ENCODE peak calls at places on chromosomes 11 and 22, in four cellular contexts. L is activated naive CD8-positive, alpha-beta T cell treated with anti-CD3 and anti-CD28 coated beads, Interleukin-2, amount 50 U/mL, for 24 hours; V is NCI-H345; P is NCI-H510A treated with DMSO at 0.1 percent for 48 hours. H is an unnamed sample.

GRCh38 chr11:130523609-130524008 is 75.2 kb downstream of the ADAMTS15 start:
- DNase-seq in P (no peak), L (no peak), V (no peak), H (no peak)

GRCh38 chr11:75198278-75198948 is 42.2 kb upstream of the TPBGL start:
- DNase-seq in P (no peak), V (peak), L (no peak), H (peak)

GRCh38 chr22:23789638-23790037 is 2.9 kb downstream of the SMARCB1 start:
- DNase-seq in V (peak), L (no peak), P (no peak), H (no peak)

GRCh38 chr11:10050561-10050960 is 243.5 kb downstream of the SBF2 start:
- DNase-seq in P (no peak), L (no peak), V (no peak), H (no peak)

GRCh38 chr11:82494988-82495432 is 238.7 kb downstream of the FAM181B start:
- DNase-seq in V (no peak), P (peak), L (no peak), H (no peak)

GRCh38 chr22:31490496-31490925 is 869 bp upstream of the EIF4ENIF1 start:
- DNase-seq in V (peak), L (peak), P (peak), H (no peak)

GRCh38 chr22:21443057-21443734 is 24.0 kb upstream of the TMEM191C start:
- DNase-seq in V (no peak), L (no peak), P (no peak), H (no peak)

GRCh38 chr22:45680932-45681700 is 9.5 kb downstream of the ATXN10 start:
- DNase-seq in V (no peak), P (no peak), L (no peak), H (no peak)

GRCh38 chr11:120824242-120824641 is 199.7 kb upstream of the TBCEL start:
- DNase-seq in V (no peak), P (no peak), L (no peak), H (no peak)

GRCh38 chr22:29145321-29146072 is 60.2 kb upstream of the EMID1 start:
- DNase-seq in L (no peak), V (no peak), P (no peak), H (no peak)

H was measured in NCI-H2029 treated with DMSO at 0.1 percent for 48 hours.